ENCODE peak calls at places on chromosomes 1 and 21, in seven cellular contexts. F, B, D, O, H, I and T are unnamed samples.

GRCh38 chr1:115170972-115171392 is 81.7 kb upstream of the TSPAN2 start:
- DNase-seq in F (no peak), B (no peak), D (no peak), O (no peak), H (no peak), I (no peak), T (no peak)

GRCh38 chr1:241716915-241717651 is 65.0 kb downstream of the WDR64 start:
- DNase-seq in F (no peak), B (no peak), D (no peak), O (no peak), H (no peak), I (no peak), T (no peak)

GRCh38 chr1:226602186-226603029 is 53.8 kb downstream of the STUM start:
- DNase-seq in F (peak; percentile 31), B (peak; percentile 78), D (peak; percentile 75), O (no peak), H (no peak), I (no peak), T (no peak)

GRCh38 chr1:178094752-178095645 is 1.1 kb downstream of the RASAL2 start:
- DNase-seq in F (no peak), B (no peak), D (no peak), O (peak; percentile 51), H (no peak), I (no peak), T (no peak)

GRCh38 chr1:18481190-18481920 is 625 bp downstream of the KLHDC7A start:
- DNase-seq in F (peak; percentile 32), B (no peak), D (no peak), O (no peak), H (no peak), I (peak; percentile 40), T (no peak)

GRCh38 chr1:156123356-156124196 is 9.1 kb downstream of the LMNA start:
- DNase-seq in F (peak; percentile 96), B (peak; percentile 98), D (peak; percentile 97), O (peak; percentile 99), H (peak; percentile 84), I (peak; percentile 95), T (peak; percentile 65)

GRCh38 chr1:87556326-87556725 is 227.6 kb downstream of the LMO4 start:
- DNase-seq in F (no peak), B (peak; percentile 51), D (no peak), O (no peak), H (no peak), I (no peak), T (no peak)

GRCh38 chr1:67434491-67434890 is 4.3 kb upstream of the SERBP1 start:
- DNase-seq in F (no peak), B (peak; percentile 17), D (no peak), O (no peak), H (no peak), I (no peak), T (no peak)

GRCh38 chr1:194723067-194723466 is 1536.7 kb upstream of the B3GALT2 start:
- DNase-seq in F (no peak), B (peak; percentile 73), D (no peak), O (no peak), H (no peak), I (no peak), T (no peak)

GRCh38 chr1:93722081-93723031 is 40.7 kb upstream of the BCAR3 start:
- DNase-seq in F (peak; percentile 11), B (no peak), D (peak; percentile 50), O (peak; percentile 89), H (no peak), I (no peak), T (no peak)

GRCh38 chr1:86865973-86866637 is 47.8 kb downstream of the SELENOF start:
- DNase-seq in F (no peak), B (no peak), D (no peak), O (no peak), H (no peak), I (no peak), T (no peak)

GRCh38 chr1:20487236-20487590 is 1.2 kb upstream of the CAMK2N1 start:
- DNase-seq in F (no peak), B (no peak), D (no peak), O (no peak), H (no peak), I (no peak), T (no peak)

GRCh38 chr1:26037904-26038303 is 8.0 kb downstream of the SLC30A2 start:
- DNase-seq in F (no peak), B (no peak), D (no peak), O (no peak), H (no peak), I (no peak), T (no peak)

GRCh38 chr1:230104395-230105244 is 37.6 kb downstream of the GALNT2 start:
- DNase-seq in F (peak; percentile 99), B (peak; percentile 100), D (peak; percentile 80), O (peak; percentile 96), H (peak; percentile 77), I (peak; percentile 96), T (peak; percentile 27)

GRCh38 chr1:230105754-230106625 is 39.0 kb downstream of the GALNT2 start:
- DNase-seq in F (peak; percentile 84), B (peak; percentile 85), D (no peak), O (peak; percentile 68), H (peak; percentile 68), I (no peak), T (no peak)

GRCh38 chr1:230107941-230108340 is 40.9 kb downstream of the GALNT2 start:
- DNase-seq in F (no peak), B (no peak), D (no peak), O (no peak), H (no peak), I (no peak), T (no peak)

GRCh38 chr1:230103341-230104173 is 36.5 kb downstream of the GALNT2 start:
- DNase-seq in F (no peak), B (peak; percentile 59), D (no peak), O (no peak), H (no peak), I (no peak), T (no peak)

DNA sequence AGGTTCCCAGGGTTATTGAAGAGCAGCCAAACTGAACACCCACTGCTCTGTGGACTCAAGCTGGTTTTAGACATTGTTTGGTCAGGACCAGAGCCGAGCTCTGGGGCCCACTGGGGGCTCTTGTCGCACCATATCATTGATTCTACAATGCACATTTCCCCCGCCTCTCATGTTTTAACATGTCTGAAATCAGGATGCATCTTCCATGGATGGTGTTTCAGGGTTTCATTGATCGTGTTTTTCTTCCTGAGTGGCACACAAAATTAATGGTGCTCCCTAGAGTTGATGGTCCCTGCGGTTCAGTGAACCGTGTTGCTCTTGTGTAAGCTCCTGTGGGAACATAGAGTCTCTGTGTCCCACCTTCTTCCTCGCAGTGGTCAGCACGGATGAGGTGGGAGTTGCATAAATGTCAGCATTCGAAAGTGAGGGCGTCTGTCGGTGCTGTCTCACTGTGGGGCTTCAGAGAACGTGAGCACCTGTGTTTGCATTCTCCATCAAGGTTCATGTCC is 38.3 kb downstream of the GALNT2 start:
- DNase-seq in F (no peak), B (no peak), D (no peak), O (no peak), H (no peak), I (no peak), T (no peak)
- H3K4me3 ChIP-seq in F (no peak overlapping the region), B (no peak overlapping the region), D (no peak overlapping the region), O (no peak overlapping the region), H (no peak overlapping the region), I (no peak overlapping the region), T (no peak overlapping the region)

GRCh38 chr21:34946385-34947121 is 102.5 kb downstream of the RUNX1 start:
- DNase-seq in F (no peak), B (no peak), D (no peak), O (no peak), H (peak; percentile 53), I (no peak), T (no peak)

GRCh38 chr21:34949045-34949444 is 100.1 kb downstream of the RUNX1 start:
- DNase-seq in F (no peak), B (peak; percentile 41), D (no peak), O (no peak), H (no peak), I (no peak), T (no peak)

GRCh38 chr21:34945288-34945687 is 103.8 kb downstream of the RUNX1 start:
- DNase-seq in F (no peak), B (no peak), D (no peak), O (no peak), H (no peak), I (no peak), T (no peak)

GRCh38 chr21:34948157-34948556 is 100.9 kb downstream of the RUNX1 start:
- DNase-seq in F (no peak), B (no peak), D (no peak), O (no peak), H (no peak), I (no peak), T (no peak)

DNA sequence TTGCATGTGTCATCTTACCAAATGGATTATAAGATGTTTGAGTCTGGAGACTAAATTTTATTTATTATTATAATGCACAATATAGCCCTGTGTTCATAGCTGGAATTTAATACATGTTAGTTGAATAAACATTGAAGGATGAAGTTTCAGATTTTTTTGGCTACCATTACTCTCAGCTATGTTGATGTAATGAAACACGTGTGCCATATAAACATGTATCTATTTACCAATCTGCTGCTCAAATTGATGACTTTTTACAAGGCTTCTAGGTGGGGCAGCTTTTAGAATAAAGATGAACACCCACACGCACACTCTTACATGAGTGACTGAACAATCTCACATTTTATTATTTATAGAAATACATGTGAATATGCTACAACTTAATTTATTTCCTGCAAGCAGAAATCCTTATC is 102.0 kb downstream of the RUNX1 start:
- DNase-seq in F (no peak), B (peak; percentile 73), D (no peak), O (no peak), H (no peak), I (no peak), T (no peak)
- TF ChIP-seq CTCF in F (no peak), B (no peak), D (no peak), O (no peak), H (no peak), I (no peak), T (no peak)

DNA sequence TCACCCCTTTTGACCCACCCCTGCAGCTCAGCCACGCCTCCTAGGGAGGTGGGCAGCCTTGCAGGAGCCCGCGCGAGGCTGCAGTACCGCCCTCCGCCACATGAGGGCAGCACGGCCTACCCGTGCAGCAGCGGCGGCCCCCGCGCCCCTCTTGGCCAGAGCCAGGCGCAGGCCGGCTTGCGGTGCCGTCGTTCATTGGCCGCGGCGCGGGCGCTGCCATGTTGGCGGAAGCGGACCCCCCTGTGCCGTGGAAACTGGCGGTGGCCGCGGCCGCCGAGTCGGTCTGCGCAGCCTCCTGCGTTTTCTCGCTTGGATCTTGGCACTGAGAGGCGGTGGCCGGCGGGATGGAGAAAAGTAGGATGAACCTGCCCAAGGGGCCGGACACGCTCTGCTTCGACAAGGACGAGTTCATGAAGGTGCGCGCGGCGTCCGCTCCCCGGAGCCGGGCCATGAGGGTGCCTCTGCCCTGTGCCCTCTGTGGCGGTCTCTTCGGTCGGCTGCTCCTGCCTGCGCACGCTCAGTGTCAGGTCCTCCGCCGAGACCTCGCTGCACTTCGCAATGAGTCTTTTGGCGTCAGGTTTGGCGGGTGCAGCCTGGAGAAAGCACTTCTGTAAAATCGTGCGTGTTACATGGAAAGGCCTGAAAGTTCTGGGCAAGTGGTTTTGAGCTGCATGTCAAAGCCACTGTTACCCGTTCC is at the start of gene COG2:
- DNase-seq in F (peak; percentile 94), B (peak; percentile 90), D (peak; percentile 96), O (peak; percentile 94), H (peak; percentile 96), I (peak; percentile 97), T (peak; percentile 38)
- TF ChIP-seq POLR2A in F (peak; percentile 85), B (peak; percentile 76), D (peak; percentile 56), O (peak; percentile 65), H (peak; percentile 74), I (no peak), T (peak; percentile 29)

DNA sequence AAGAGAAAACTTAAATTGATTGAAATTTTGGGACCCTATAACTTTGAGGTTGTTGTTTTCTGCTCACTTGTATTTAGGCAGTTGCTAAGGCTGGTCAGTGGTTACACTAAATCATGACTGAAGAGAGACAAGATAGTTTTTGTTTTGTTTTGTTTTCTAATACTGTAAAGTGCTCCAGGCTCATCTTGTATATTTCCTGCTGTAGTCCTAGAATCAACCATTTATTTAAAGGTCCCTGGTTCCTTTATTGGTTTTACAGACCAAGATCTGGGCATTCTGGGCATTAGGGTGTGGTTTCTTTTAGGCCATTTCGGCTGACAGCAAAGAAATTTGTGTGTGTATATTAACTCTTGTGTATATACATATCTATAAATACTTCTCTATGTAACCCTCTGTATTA is 14.9 kb downstream of the SNX27 start:
- DNase-seq in F (no peak), B (no peak), D (no peak), O (no peak), H (no peak), I (no peak), T (no peak)
- H3K4me3 ChIP-seq in F (no peak overlapping the region), B (no peak overlapping the region), D (no peak overlapping the region), O (no peak overlapping the region), H (no peak overlapping the region), I (no peak overlapping the region), T (no peak overlapping the region)